ENCODE peak calls at places on chromosomes 3 and 15, in four cellular contexts. One of them, this sample, is unnamed.

GRCh38 chr15:48858401-48858800 is 19.5 kb upstream of the EID1 start:
- DNase-seq in H1: no peak
- DNase-seq in HepG2: no peak
- DNase-seq in K562: peak; percentile 33
- DNase-seq in this sample: peak; percentile 9

GRCh38 chr3:62950227-62950626 is 75.0 kb upstream of the CADPS start:
- DNase-seq in H1: no peak
- DNase-seq in HepG2: no peak
- DNase-seq in K562: no peak
- DNase-seq in this sample: no peak

GRCh38 chr3:27939940-27940339 is 217.8 kb upstream of the EOMES start:
- DNase-seq in H1: no peak
- DNase-seq in HepG2: peak; percentile 12
- DNase-seq in K562: no peak
- DNase-seq in this sample: no peak

GRCh38 chr15:69787791-69788190 is 309.9 kb downstream of the TLE3 start:
- DNase-seq in K562: no peak
- DNase-seq in HepG2: no peak
- DNase-seq in H1: no peak
- DNase-seq in this sample: no peak

GRCh38 chr15:94631608-94632007 is 400.2 kb downstream of the MCTP2 start:
- DNase-seq in K562: no peak
- DNase-seq in H1: no peak
- DNase-seq in HepG2: no peak
- DNase-seq in this sample: no peak

GRCh38 chr3:175150812-175151411 is 291.8 kb downstream of the NAALADL2 start:
- DNase-seq in H1: no peak
- DNase-seq in HepG2: no peak
- DNase-seq in K562: no peak
- DNase-seq in this sample: no peak

GRCh38 chr3:31522152-31522551 is 10.6 kb upstream of the STT3B start:
- DNase-seq in HepG2: no peak
- DNase-seq in H1: no peak
- DNase-seq in K562: no peak
- DNase-seq in this sample: no peak

GRCh38 chr3:72494076-72495000 is 353.9 kb downstream of the SHQ1 start:
- DNase-seq in HepG2: no peak
- DNase-seq in H1: no peak
- DNase-seq in K562: no peak
- DNase-seq in this sample: no peak

GRCh38 chr15:70505411-70505919 is 257.9 kb downstream of the UACA start:
- DNase-seq in H1: no peak
- DNase-seq in HepG2: peak; percentile 29
- DNase-seq in K562: no peak
- DNase-seq in this sample: peak; percentile 85

GRCh38 chr15:90866161-90866715 is 2.1 kb upstream of the FURIN start:
- DNase-seq in K562: no peak
- DNase-seq in HepG2: no peak
- DNase-seq in H1: no peak
- DNase-seq in this sample: no peak

GRCh38 chr15:48515497-48515896 is 130.0 kb downstream of the FBN1 start:
- DNase-seq in HepG2: no peak
- DNase-seq in K562: no peak
- DNase-seq in H1: no peak
- DNase-seq in this sample: no peak

GRCh38 chr3:72191211-72191960 is 406.4 kb upstream of the PROK2 start:
- DNase-seq in K562: no peak
- DNase-seq in HepG2: no peak
- DNase-seq in H1: no peak
- DNase-seq in this sample: no peak

GRCh38 chr3:43737001-43737440 is 46.3 kb downstream of the ABHD5 start:
- DNase-seq in HepG2: no peak
- DNase-seq in H1: no peak
- DNase-seq in K562: no peak
- DNase-seq in this sample: no peak

GRCh38 chr15:59208850-59209249 is 2.2 kb downstream of the LDHAL6B start:
- DNase-seq in HepG2: no peak
- DNase-seq in K562: no peak
- DNase-seq in H1: no peak
- DNase-seq in this sample: no peak

GRCh38 chr15:66777596-66778313 is 75.7 kb downstream of the SMAD6 start:
- DNase-seq in K562: no peak
- DNase-seq in H1: no peak
- DNase-seq in HepG2: no peak
- DNase-seq in this sample: no peak

GRCh38 chr15:34514251-34514760 is 69.1 kb downstream of the GOLGA8B start:
- DNase-seq in HepG2: no peak
- DNase-seq in K562: peak; percentile 85
- DNase-seq in H1: peak; percentile 80
- DNase-seq in this sample: peak; percentile 21

GRCh38 chr15:73239564-73240208 is 129.1 kb downstream of the HCN4 start:
- DNase-seq in HepG2: no peak
- DNase-seq in K562: no peak
- DNase-seq in H1: no peak
- DNase-seq in this sample: peak; percentile 40

GRCh38 chr15:74543583-74543982 is 2.6 kb downstream of the ARID3B start:
- DNase-seq in K562: no peak
- DNase-seq in H1: no peak
- DNase-seq in HepG2: no peak
- DNase-seq in this sample: no peak

GRCh38 chr3:174377684-174378083 is 481.4 kb upstream of the NAALADL2 start:
- DNase-seq in K562: no peak
- DNase-seq in HepG2: no peak
- DNase-seq in H1: no peak
- DNase-seq in this sample: no peak

GRCh38 chr15:28902856-28903255 is 17.1 kb downstream of the APBA2 start:
- DNase-seq in K562: no peak
- DNase-seq in H1: no peak
- DNase-seq in HepG2: no peak
- DNase-seq in this sample: no peak

GRCh38 chr15:28903555-28903954 is 17.8 kb downstream of the APBA2 start:
- DNase-seq in K562: no peak
- DNase-seq in HepG2: no peak
- DNase-seq in H1: no peak
- DNase-seq in this sample: no peak

GRCh38 chr15:28901987-28902745 is 16.4 kb downstream of the APBA2 start:
- DNase-seq in K562: no peak
- DNase-seq in H1: no peak
- DNase-seq in HepG2: no peak
- DNase-seq in this sample: no peak

GRCh38 chr15:28904541-28905303 is 18.9 kb downstream of the APBA2 start:
- DNase-seq in HepG2: no peak
- DNase-seq in H1: no peak
- DNase-seq in K562: peak; percentile 60
- DNase-seq in this sample: no peak

GRCh38 chr15:28904023-28904422 is 18.2 kb downstream of the APBA2 start:
- DNase-seq in H1: no peak
- DNase-seq in K562: no peak
- DNase-seq in HepG2: no peak
- DNase-seq in this sample: no peak
- TF ChIP-seq RNF2 in H1: no peak
- TF ChIP-seq RNF2 in K562: no peak
- TF ChIP-seq RNF2 in HepG2: no peak
- TF ChIP-seq RNF2 in this sample: no peak

GRCh38 chr3:110473405-110473804 is 598.2 kb upstream of the NECTIN3 start:
- DNase-seq in H1: no peak
- DNase-seq in K562: no peak
- DNase-seq in HepG2: no peak
- DNase-seq in this sample: no peak
- TF ChIP-seq RNF2 in H1: no peak
- TF ChIP-seq RNF2 in K562: no peak
- TF ChIP-seq RNF2 in HepG2: no peak
- TF ChIP-seq RNF2 in this sample: no peak

GRCh38 chr3:49333091-49333490 is 6.8 kb downstream of the USP4 start:
- DNase-seq in K562: no peak
- DNase-seq in H1: no peak
- DNase-seq in HepG2: no peak
- DNase-seq in this sample: no peak
- TF ChIP-seq RNF2 in K562: no peak
- TF ChIP-seq RNF2 in H1: no peak
- TF ChIP-seq RNF2 in HepG2: no peak
- TF ChIP-seq RNF2 in this sample: no peak

DNA sequence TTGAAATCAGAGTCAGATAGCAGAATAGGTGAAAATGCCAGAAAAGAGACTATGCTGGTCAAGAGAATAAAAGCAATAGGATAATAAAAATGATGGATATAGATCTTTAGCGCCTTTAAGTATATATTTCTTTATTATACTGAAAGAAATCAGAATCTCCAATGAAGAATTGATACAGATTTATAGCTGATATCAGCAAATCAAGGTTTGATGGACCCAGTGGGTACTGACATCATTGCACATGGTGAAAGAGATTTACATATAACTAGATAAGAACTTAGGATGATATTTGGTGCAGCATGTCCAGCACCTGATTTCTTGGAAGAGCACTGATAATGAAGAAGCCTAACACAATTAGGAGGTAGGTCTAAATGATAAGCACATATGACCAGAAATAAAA is 18.2 kb downstream of the CADM2 start:
- DNase-seq in H1: no peak
- DNase-seq in K562: no peak
- DNase-seq in HepG2: no peak
- DNase-seq in this sample: no peak
- TF ChIP-seq RNF2 in H1: no peak
- TF ChIP-seq RNF2 in K562: no peak
- TF ChIP-seq RNF2 in HepG2: no peak
- TF ChIP-seq RNF2 in this sample: no peak

This sample was measured in A549.